ENCODE peak calls at places on chromosome 4, in four cellular contexts. One of them, this sample, is unnamed.

GRCh38 chr4:102935716-102936115 is 66.9 kb downstream of the CISD2 start:
- DNase-seq in K562: no peak
- DNase-seq in tibial nerve: no peak
- DNase-seq in IMR-90: no peak
- DNase-seq in this sample: no peak

GRCh38 chr4:147236806-147237205 is 244.1 kb upstream of the EDNRA start:
- DNase-seq in K562: no peak
- DNase-seq in tibial nerve: no peak
- DNase-seq in IMR-90: no peak
- DNase-seq in this sample: no peak

GRCh38 chr4:104128850-104129213 is 365.9 kb downstream of the CXXC4 start:
- DNase-seq in K562: no peak
- DNase-seq in tibial nerve: no peak
- DNase-seq in IMR-90: no peak
- DNase-seq in this sample: no peak

GRCh38 chr4:98314791-98315565 is 53.8 kb downstream of the RAP1GDS1 start:
- DNase-seq in K562: no peak
- DNase-seq in tibial nerve: no peak
- DNase-seq in IMR-90: peak
- DNase-seq in this sample: no peak

GRCh38 chr4:41751325-41752061 is 3.0 kb upstream of the PHOX2B start:
- DNase-seq in K562: peak
- DNase-seq in tibial nerve: no peak
- DNase-seq in IMR-90: no peak
- DNase-seq in this sample: no peak

GRCh38 chr4:184972996-184973395 is 45.3 kb upstream of the HELT start:
- DNase-seq in K562: no peak
- DNase-seq in tibial nerve: no peak
- DNase-seq in IMR-90: no peak
- DNase-seq in this sample: no peak

GRCh38 chr4:139753686-139754085 is 88.1 kb downstream of the MGST2 start:
- DNase-seq in K562: no peak
- DNase-seq in tibial nerve: no peak
- DNase-seq in IMR-90: no peak
- DNase-seq in this sample: no peak

GRCh38 chr4:37725718-37726117 is 39.5 kb upstream of the RELL1 start:
- DNase-seq in K562: no peak
- DNase-seq in tibial nerve: no peak
- DNase-seq in IMR-90: peak
- DNase-seq in this sample: no peak

GRCh38 chr4:81426770-81427604 is 44.7 kb downstream of the RASGEF1B start:
- DNase-seq in K562: no peak
- DNase-seq in tibial nerve: no peak
- DNase-seq in IMR-90: peak
- DNase-seq in this sample: no peak

GRCh38 chr4:119581480-119581879 is 47.1 kb downstream of the PDE5A start:
- DNase-seq in K562: no peak
- DNase-seq in tibial nerve: no peak
- DNase-seq in IMR-90: no peak
- DNase-seq in this sample: no peak

GRCh38 chr4:89572224-89572858 is 264.6 kb downstream of the SNCA start:
- DNase-seq in K562: no peak
- DNase-seq in tibial nerve: no peak
- DNase-seq in IMR-90: no peak
- DNase-seq in this sample: no peak

GRCh38 chr4:76905521-76905920 is 7.6 kb upstream of the SOWAHB start:
- DNase-seq in K562: no peak
- DNase-seq in tibial nerve: no peak
- DNase-seq in IMR-90: peak
- DNase-seq in this sample: no peak

GRCh38 chr4:164446516-164446915 is 307.4 kb upstream of the SMIM31 start:
- DNase-seq in K562: no peak
- DNase-seq in tibial nerve: no peak
- DNase-seq in IMR-90: peak
- DNase-seq in this sample: peak

GRCh38 chr4:10461091-10461849 is 4.0 kb upstream of the ZNF518B start:
- DNase-seq in K562: peak
- DNase-seq in tibial nerve: peak
- DNase-seq in IMR-90: peak
- DNase-seq in this sample: no peak

GRCh38 chr4:111883557-111883999 is 261.7 kb upstream of the FAM241A start:
- DNase-seq in K562: no peak
- DNase-seq in tibial nerve: no peak
- DNase-seq in IMR-90: no peak
- DNase-seq in this sample: no peak

GRCh38 chr4:88746186-88746585 is 48.6 kb upstream of the NAP1L5 start:
- DNase-seq in K562: no peak
- DNase-seq in tibial nerve: no peak
- DNase-seq in IMR-90: peak
- DNase-seq in this sample: no peak

GRCh38 chr4:158613046-158613445 is 58.6 kb downstream of the C4orf46 start:
- DNase-seq in K562: no peak
- DNase-seq in tibial nerve: no peak
- DNase-seq in IMR-90: no peak
- DNase-seq in this sample: no peak

GRCh38 chr4:21192367-21192766 is 492.1 kb downstream of the PACRGL start:
- DNase-seq in K562: no peak
- DNase-seq in tibial nerve: no peak
- DNase-seq in IMR-90: no peak
- DNase-seq in this sample: no peak

GRCh38 chr4:77358315-77358928 is 201.4 kb downstream of the CCNG2 start:
- DNase-seq in K562: peak
- DNase-seq in tibial nerve: peak
- DNase-seq in IMR-90: peak
- DNase-seq in this sample: peak

GRCh38 chr4:74546020-74546419 is 101.1 kb downstream of the AREG start:
- DNase-seq in K562: no peak
- DNase-seq in tibial nerve: no peak
- DNase-seq in IMR-90: no peak
- DNase-seq in this sample: no peak

GRCh38 chr4:16123356-16124084 is 39.7 kb upstream of the PROM1 start:
- DNase-seq in K562: no peak
- DNase-seq in tibial nerve: no peak
- DNase-seq in IMR-90: no peak
- DNase-seq in this sample: no peak

GRCh38 chr4:176988226-176988625 is 195.5 kb upstream of the VEGFC start:
- DNase-seq in K562: no peak
- DNase-seq in tibial nerve: no peak
- DNase-seq in IMR-90: peak
- DNase-seq in this sample: peak

GRCh38 chr4:65559270-65559669 is 111.0 kb downstream of the EPHA5 start:
- DNase-seq in K562: no peak
- DNase-seq in tibial nerve: no peak
- DNase-seq in IMR-90: no peak
- DNase-seq in this sample: no peak

GRCh38 chr4:23875317-23875716 is 14.5 kb downstream of the PPARGC1A start:
- DNase-seq in K562: no peak
- DNase-seq in tibial nerve: no peak
- DNase-seq in IMR-90: peak
- DNase-seq in this sample: no peak

GRCh38 chr4:168197926-168198325 is 105.6 kb downstream of the ANXA10 start:
- DNase-seq in K562: no peak
- DNase-seq in tibial nerve: no peak
- DNase-seq in IMR-90: peak
- DNase-seq in this sample: no peak

DNA sequence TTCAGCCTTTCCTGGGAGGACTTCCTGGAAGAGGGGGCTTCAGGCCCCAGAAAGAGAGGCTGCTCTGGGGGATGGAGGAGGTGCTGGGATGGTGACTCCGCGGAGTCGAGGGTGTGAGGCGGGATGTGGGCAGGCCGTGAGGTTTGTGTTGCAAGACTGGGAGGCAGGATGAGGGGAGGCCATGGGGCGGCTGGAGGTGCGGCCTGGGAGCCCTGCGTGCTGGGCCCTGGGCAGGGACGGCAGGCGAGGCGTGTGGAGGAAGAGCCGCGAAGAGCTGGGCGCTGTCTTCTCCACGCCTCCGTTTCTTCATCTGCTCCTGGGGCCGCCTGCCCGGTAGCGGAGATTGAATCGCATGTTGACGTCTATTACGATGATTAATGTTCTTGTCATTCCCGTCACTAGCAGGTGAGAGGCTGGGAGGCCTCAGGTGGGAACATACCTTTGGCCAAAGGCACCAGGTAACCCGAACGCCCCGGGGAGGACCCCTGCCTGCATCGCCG is 854 bp upstream of the FGFRL1 start:
- DNase-seq in K562: peak
- DNase-seq in tibial nerve: peak
- DNase-seq in IMR-90: peak
- DNase-seq in this sample: no peak
- TF ChIP-seq POLR2A in K562: no peak
- TF ChIP-seq POLR2A in tibial nerve: no peak
- TF ChIP-seq POLR2A in IMR-90: no peak
- TF ChIP-seq POLR2A in this sample: no peak

GRCh38 chr4:26256016-26256415 is 64.8 kb upstream of the RBPJ start:
- DNase-seq in K562: no peak
- DNase-seq in tibial nerve: no peak
- DNase-seq in IMR-90: peak
- DNase-seq in this sample: no peak
- TF ChIP-seq POLR2A in K562: no peak
- TF ChIP-seq POLR2A in tibial nerve: no peak
- TF ChIP-seq POLR2A in IMR-90: no peak
- TF ChIP-seq POLR2A in this sample: no peak

GRCh38 chr4:186116698-186117097 is 12.2 kb downstream of the FAM149A start:
- DNase-seq in K562: no peak
- DNase-seq in tibial nerve: no peak
- DNase-seq in IMR-90: no peak
- DNase-seq in this sample: no peak

DNA sequence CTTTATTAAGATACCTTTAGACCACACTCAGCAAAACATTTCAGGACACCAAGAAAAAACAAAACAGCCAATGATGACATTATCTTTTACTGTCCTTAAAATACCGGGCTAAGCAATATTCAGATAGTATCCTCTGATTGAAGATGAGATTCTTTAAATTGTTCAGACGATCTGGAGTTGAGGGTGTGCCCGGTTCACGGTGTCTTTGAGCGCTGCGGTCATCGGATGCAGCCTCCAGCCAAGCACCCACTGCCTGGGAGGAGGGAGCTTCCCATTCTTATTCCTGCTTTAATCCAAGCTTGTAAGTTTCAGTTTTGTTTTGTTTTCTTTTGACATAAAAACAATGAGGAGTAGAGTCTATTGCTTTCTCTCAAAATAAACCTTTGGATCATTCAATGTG is 14.1 kb downstream of the FAM149A start:
- DNase-seq in K562: no peak
- DNase-seq in tibial nerve: no peak
- DNase-seq in IMR-90: no peak
- DNase-seq in this sample: no peak
- TF ChIP-seq POLR2A in K562: no peak
- TF ChIP-seq POLR2A in tibial nerve: no peak
- TF ChIP-seq POLR2A in IMR-90: no peak
- TF ChIP-seq POLR2A in this sample: no peak

GRCh38 chr4:138448169-138448568 is 206.0 kb upstream of the SLC7A11 start:
- DNase-seq in K562: no peak
- DNase-seq in tibial nerve: no peak
- DNase-seq in IMR-90: no peak
- DNase-seq in this sample: no peak

GRCh38 chr4:138438608-138439007 is 196.5 kb upstream of the SLC7A11 start:
- DNase-seq in K562: peak
- DNase-seq in tibial nerve: no peak
- DNase-seq in IMR-90: peak
- DNase-seq in this sample: no peak

GRCh38 chr4:138445098-138445497 is 202.9 kb upstream of the SLC7A11 start:
- DNase-seq in K562: no peak
- DNase-seq in tibial nerve: no peak
- DNase-seq in IMR-90: peak
- DNase-seq in this sample: no peak

GRCh38 chr4:138439143-138439581 is 197.0 kb upstream of the SLC7A11 start:
- DNase-seq in K562: no peak
- DNase-seq in tibial nerve: no peak
- DNase-seq in IMR-90: peak
- DNase-seq in this sample: no peak

GRCh38 chr4:138444260-138444659 is 202.1 kb upstream of the SLC7A11 start:
- DNase-seq in K562: no peak
- DNase-seq in tibial nerve: no peak
- DNase-seq in IMR-90: no peak
- DNase-seq in this sample: no peak
- TF ChIP-seq POLR2A in K562: no peak
- TF ChIP-seq POLR2A in tibial nerve: no peak
- TF ChIP-seq POLR2A in IMR-90: no peak
- TF ChIP-seq POLR2A in this sample: no peak

DNA sequence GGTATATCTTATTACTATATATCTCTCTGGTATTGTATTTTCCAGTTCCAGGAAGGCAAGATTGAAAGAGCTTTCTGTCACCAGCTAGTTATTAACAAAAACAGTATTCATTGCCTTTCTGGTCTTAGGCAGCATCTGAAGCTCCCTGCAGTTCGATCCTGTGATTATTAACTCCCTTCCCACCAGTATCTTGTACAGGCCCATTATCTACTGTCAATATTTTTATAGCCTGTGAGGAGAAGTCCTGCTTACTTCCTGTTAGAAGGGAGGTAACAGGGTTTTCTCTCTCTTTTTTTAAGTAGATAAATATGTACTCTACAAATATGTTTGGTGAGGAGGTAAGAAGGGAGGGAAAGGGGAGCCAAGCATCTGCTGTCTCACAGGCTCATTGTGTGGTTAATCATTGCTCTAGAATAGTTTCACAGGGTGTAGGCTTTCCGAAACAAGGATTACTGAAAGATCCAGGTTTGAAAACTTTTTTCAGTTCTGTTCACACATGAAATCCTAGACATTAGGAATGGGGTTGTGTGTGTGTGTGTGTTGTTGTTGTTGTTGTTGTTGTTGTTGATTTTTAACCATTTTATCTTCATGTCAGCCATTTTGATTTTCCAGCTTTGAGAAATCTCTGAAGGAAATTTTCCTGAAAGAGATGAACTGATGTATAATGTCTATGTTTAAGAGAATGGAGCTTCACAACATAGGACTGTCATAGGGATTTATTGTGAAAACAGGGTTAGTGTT is 14.1 kb downstream of the ATOH1 start:
- DNase-seq in K562: no peak
- DNase-seq in tibial nerve: no peak
- DNase-seq in IMR-90: no peak
- DNase-seq in this sample: no peak
- TF ChIP-seq POLR2A in K562: no peak
- TF ChIP-seq POLR2A in tibial nerve: no peak
- TF ChIP-seq POLR2A in IMR-90: no peak
- TF ChIP-seq POLR2A in this sample: no peak

This sample was measured in H54.